ENCODE peak calls at places on chromosomes 6 and 20, in nine cellular contexts. F is left ventricle myocardium inferior; T is choroid plexus epithelial cell; E is GM23338; B is fibroblast of pulmonary artery; N is heart left ventricle; X is type B pancreatic cell; J is CD8-positive, alpha-beta T cell; K is CD4-positive, alpha-beta T cell. D is an unnamed sample.

GRCh38 chr6:15106958-15107643 is 138.8 kb upstream of the JARID2 start:
- DNase-seq in F (no peak), T (no peak), E (no peak), B (no peak), N (no peak), X (no peak), J (no peak), K (no peak), D (no peak)

GRCh38 chr20:52552181-52552872 is 360.7 kb upstream of the ZFP64 start:
- DNase-seq in F (no peak), T (peak; percentile 2), E (peak; percentile 38), B (peak; percentile 42), N (no peak), X (no peak), J (no peak), K (no peak), D (no peak)

GRCh38 chr6:33923857-33924514 is 120.2 kb upstream of the MLN start:
- DNase-seq in F (no peak), T (no peak), E (no peak), B (no peak), N (no peak), X (no peak), J (peak; percentile 30), K (no peak), D (no peak)

GRCh38 chr6:5518936-5519491 is 257.7 kb downstream of the FARS2 start:
- DNase-seq in F (no peak), T (no peak), E (no peak), B (no peak), N (no peak), X (no peak), J (no peak), K (no peak), D (no peak)

GRCh38 chr6:109186012-109186411 is 90.7 kb downstream of the CEP57L1 start:
- DNase-seq in F (no peak), T (no peak), E (no peak), B (no peak), N (no peak), X (no peak), J (no peak), K (no peak), D (no peak)

GRCh38 chr6:155521719-155522118 is 66.1 kb upstream of the NOX3 start:
- DNase-seq in F (no peak), T (no peak), E (no peak), B (peak; percentile 75), N (no peak), X (no peak), J (no peak), K (no peak), D (no peak)

GRCh38 chr6:106568518-106568917 is 60.8 kb downstream of the RTN4IP1 start:
- DNase-seq in F (no peak), T (no peak), E (no peak), B (no peak), N (no peak), X (no peak), J (no peak), K (no peak), D (no peak)

GRCh38 chr20:24016560-24016959 is 28.0 kb upstream of the GGTLC1 start:
- DNase-seq in F (no peak), T (no peak), E (no peak), B (no peak), N (no peak), X (no peak), J (no peak), K (no peak), D (no peak)

GRCh38 chr6:168920289-168920688 is 333.4 kb downstream of the THBS2 start:
- DNase-seq in F (no peak), T (no peak), E (no peak), B (no peak), N (no peak), X (no peak), J (no peak), K (no peak), D (no peak)

GRCh38 chr20:3239026-3239866 is at the start of gene SLC4A11:
- DNase-seq in F (peak; percentile 71), T (peak; percentile 56), E (peak; percentile 94), B (peak; percentile 62), N (peak; percentile 62), X (no peak), J (no peak), K (peak; percentile 43), D (no peak)

GRCh38 chr6:7541175-7542064 is at the start of gene DSP:
- DNase-seq in F (peak; percentile 68), T (peak; percentile 32), E (peak; percentile 80), B (no peak), N (peak; percentile 79), X (peak; percentile 80), J (no peak), K (no peak), D (peak; percentile 86)

GRCh38 chr6:35687658-35688604 is 784 bp downstream of the FKBP5 start:
- DNase-seq in F (peak; percentile 62), T (peak; percentile 63), E (peak; percentile 80), B (peak; percentile 48), N (peak; percentile 65), X (peak; percentile 70), J (peak; percentile 57), K (peak; percentile 62), D (no peak)

GRCh38 chr20:50578778-50579165 is 68.6 kb downstream of the PTPN1 start:
- DNase-seq in F (no peak), T (no peak), E (no peak), B (no peak), N (no peak), X (no peak), J (no peak), K (no peak), D (no peak)

GRCh38 chr6:1376653-1377052 is 12.7 kb upstream of the FOXF2 start:
- DNase-seq in F (no peak), T (no peak), E (no peak), B (no peak), N (no peak), X (no peak), J (no peak), K (no peak), D (no peak)

GRCh38 chr6:15107644-15108382 is 138.1 kb upstream of the JARID2 start:
- DNase-seq in F (no peak), T (no peak), E (no peak), B (no peak), N (no peak), X (no peak), J (no peak), K (no peak), D (no peak)

GRCh38 chr6:111614833-111615582 is 9.3 kb upstream of the TRAF3IP2 start:
- DNase-seq in F (no peak), T (no peak), E (peak; percentile 88), B (no peak), N (no peak), X (no peak), J (no peak), K (no peak), D (no peak)

GRCh38 chr20:64055893-64056638 is 6.6 kb upstream of the SOX18 start:
- DNase-seq in F (peak; percentile 75), T (peak; percentile 36), E (peak; percentile 26), B (peak; percentile 77), N (peak; percentile 88), X (no peak), J (no peak), K (no peak), D (no peak)

GRCh38 chr6:73657201-73657600 is 3.4 kb upstream of the SLC17A5 start:
- DNase-seq in F (no peak), T (no peak), E (no peak), B (no peak), N (no peak), X (no peak), J (no peak), K (no peak), D (no peak)

DNA sequence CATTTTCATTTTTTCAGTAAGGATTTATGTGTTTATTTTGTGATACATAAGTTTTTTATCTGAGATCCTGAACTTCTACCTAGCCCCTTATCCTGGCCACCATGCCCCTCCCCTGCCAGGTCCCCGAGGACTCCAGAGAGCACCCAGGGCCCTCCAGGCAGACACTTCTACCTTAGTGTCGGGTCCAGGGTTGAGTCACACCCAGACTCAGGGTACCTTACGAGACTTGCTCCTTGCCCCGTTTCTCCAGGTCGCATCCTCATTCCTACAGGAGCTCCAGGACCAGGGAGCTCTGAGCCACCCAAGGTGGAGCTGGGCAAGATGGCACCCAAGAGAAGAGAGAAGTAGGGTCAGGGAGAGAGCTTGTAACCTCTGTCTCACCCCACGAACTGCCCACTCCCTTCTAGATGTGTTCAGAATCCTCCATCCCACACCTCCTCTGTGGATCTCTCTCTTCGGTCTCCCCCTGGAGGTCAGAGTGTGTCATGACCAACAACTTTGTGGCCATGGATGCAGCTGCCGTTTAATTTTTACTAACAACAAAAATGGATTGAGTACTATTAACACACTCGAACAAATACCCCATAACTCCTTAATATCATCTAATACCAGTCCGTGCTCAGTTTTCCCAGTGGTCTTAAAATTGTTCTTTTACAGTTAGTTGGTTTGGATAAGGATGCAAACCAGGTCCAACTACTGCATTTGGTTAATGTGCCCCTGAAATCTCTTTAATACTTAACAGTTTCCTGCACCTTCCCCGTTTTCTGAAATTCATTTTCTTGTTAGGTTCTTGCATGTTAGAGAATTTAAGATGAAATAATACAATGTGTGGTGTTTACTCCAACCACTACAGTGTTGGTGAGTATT is 130.6 kb upstream of the INSM1 start:
- DNase-seq in F (no peak), T (peak; percentile 54), E (peak; percentile 81), B (peak; percentile 47), N (no peak), X (no peak), J (no peak), K (no peak), D (no peak)
- TF ChIP-seq CTCF in F (peak; percentile 79), T (peak; percentile 85), E (peak; percentile 77), B (peak; percentile 84), N (peak; percentile 64), X (peak; percentile 81), J (peak; percentile 46), K (peak; percentile 27), D (peak; percentile 71)

GRCh38 chr6:39361657-39362486 is 39.4 kb upstream of the KCNK16 start:
- DNase-seq in F (peak; percentile 49), T (peak; percentile 78), E (peak; percentile 93), B (peak; percentile 69), N (peak; percentile 58), X (no peak), J (no peak), K (peak; percentile 40), D (peak; percentile 89)
- TF ChIP-seq CTCF in F (peak; percentile 86), T (peak; percentile 90), E (peak; percentile 66), B (peak; percentile 85), N (peak; percentile 72), X (peak; percentile 87), J (peak; percentile 47), K (peak; percentile 60), D (peak; percentile 80)

GRCh38 chr6:13175759-13176158 is 152.6 kb downstream of the TBC1D7 start:
- DNase-seq in F (no peak), T (no peak), E (peak; percentile 72), B (no peak), N (no peak), X (no peak), J (no peak), K (no peak), D (peak; percentile 19)
- TF ChIP-seq CTCF in F (no peak), T (no peak), E (peak; percentile 36), B (no peak), N (no peak), X (no peak), J (no peak), K (no peak), D (no peak)

DNA sequence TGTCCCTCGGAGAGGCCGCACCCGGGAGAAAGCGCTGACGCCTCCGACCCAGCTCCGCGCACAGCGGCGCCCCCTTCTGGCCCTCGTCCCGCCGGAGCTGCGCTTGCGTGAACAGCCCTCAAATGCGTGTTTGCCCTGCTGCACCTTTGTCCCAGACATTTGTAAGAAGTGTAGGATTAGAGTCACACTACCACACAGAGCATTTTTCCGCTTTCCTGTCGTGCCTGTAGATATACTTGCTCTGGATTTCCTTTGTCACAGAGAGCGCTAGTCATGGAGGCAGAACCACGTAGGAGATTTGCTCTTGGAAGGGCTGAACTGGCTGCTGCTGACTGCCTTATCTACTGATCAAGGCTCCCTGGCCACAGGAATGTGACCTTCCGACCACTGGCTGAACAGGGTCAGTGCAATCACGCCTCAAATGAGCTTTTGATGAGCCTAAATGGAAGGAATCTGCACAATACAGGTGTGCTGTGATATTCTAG is 62.3 kb downstream of the PAX1 start:
- DNase-seq in F (no peak), T (no peak), E (peak; percentile 87), B (no peak), N (no peak), X (peak; percentile 81), J (no peak), K (no peak), D (no peak)
- TF ChIP-seq CTCF in F (no peak), T (no peak), E (peak; percentile 94), B (no peak), N (no peak), X (peak; percentile 74), J (no peak), K (no peak), D (no peak)